ENCODE peak calls at places on chromosomes 12 and 14, in four cellular contexts. R is HepG2, F is HCT116, X is NT2/D1. J is an unnamed sample.

GRCh38 chr14:51394804-51395203 is 154.8 kb downstream of the TMX1 start:
- DNase-seq in R (no peak), F (no peak), X (no peak), J (no peak)

GRCh38 chr14:74859757-74860156 is 16.2 kb downstream of the PROX2 start:
- DNase-seq in R (no peak), F (no peak), X (no peak), J (no peak)

GRCh38 chr12:51269174-51270066 is 795 bp downstream of the SMAGP start:
- DNase-seq in R (peak), F (no peak), X (peak), J (peak)

GRCh38 chr12:68823711-68824110 is 15.7 kb downstream of the MDM2 start:
- DNase-seq in R (no peak), F (no peak), X (no peak), J (no peak)

GRCh38 chr14:79357307-79357706 is 854.0 kb downstream of the DIO2 start:
- DNase-seq in R (no peak), F (no peak), X (no peak), J (no peak)

GRCh38 chr12:122862872-122863701 is 27.8 kb downstream of the HIP1R start:
- DNase-seq in R (peak), F (no peak), X (no peak), J (peak)

GRCh38 chr12:111034148-111034910 is 114.0 kb upstream of the MYL2 start:
- DNase-seq in R (no peak), F (no peak), X (no peak), J (peak)

GRCh38 chr12:31456562-31456961 is 130.6 kb upstream of the SINHCAF start:
- DNase-seq in R (no peak), F (no peak), X (no peak), J (no peak)

GRCh38 chr14:54669759-54670630 is 103.1 kb downstream of the SAMD4A start:
- DNase-seq in R (no peak), F (no peak), X (no peak), J (no peak)

GRCh38 chr12:92029136-92029535 is 116.5 kb downstream of the BTG1 start:
- DNase-seq in R (no peak), F (no peak), X (no peak), J (no peak)

GRCh38 chr12:123907726-123908476 is 64.7 kb downstream of the CCDC92 start:
- DNase-seq in R (no peak), F (no peak), X (no peak), J (no peak)

GRCh38 chr12:15446798-15447197 is 124.5 kb downstream of the PTPRO start:
- DNase-seq in R (no peak), F (no peak), X (no peak), J (no peak)

GRCh38 chr12:10362828-10363664 is 26.8 kb downstream of the KLRK1 start:
- DNase-seq in R (no peak), F (no peak), X (no peak), J (no peak)

GRCh38 chr14:100386121-100386520 is 63.0 kb downstream of the SLC25A47 start:
- DNase-seq in R (no peak), F (no peak), X (no peak), J (no peak)

GRCh38 chr12:125110641-125111360 is 45.6 kb downstream of the AACS start:
- DNase-seq in R (no peak), F (no peak), X (no peak), J (no peak)

GRCh38 chr12:46831335-46832083 is 5.7 kb upstream of the SLC38A4 start:
- DNase-seq in R (no peak), F (no peak), X (no peak), J (peak)

GRCh38 chr14:101174522-101174838 is 271.0 kb upstream of the RTL1 start:
- DNase-seq in R (no peak), F (no peak), X (no peak), J (peak)

GRCh38 chr12:112180422-112180821 is 55.1 kb downstream of the TRAFD1 start:
- DNase-seq in R (no peak), F (no peak), X (no peak), J (no peak)

GRCh38 chr12:74689929-74690328 is 152.3 kb downstream of the ATXN7L3B start:
- DNase-seq in R (no peak), F (no peak), X (no peak), J (no peak)

GRCh38 chr14:24162083-24162482 is 1.0 kb downstream of the IRF9 start:
- DNase-seq in R (no peak), F (no peak), X (no peak), J (no peak)

GRCh38 chr14:100761481-100761880 is 34.8 kb downstream of the DLK1 start:
- DNase-seq in R (no peak), F (peak), X (no peak), J (no peak)

GRCh38 chr12:115999582-115999981 is 277.9 kb downstream of the MED13L start:
- DNase-seq in R (no peak), F (no peak), X (no peak), J (no peak)

GRCh38 chr14:102980409-102980810 is 57.9 kb downstream of the AMN start:
- DNase-seq in R (no peak), F (no peak), X (no peak), J (no peak)

GRCh38 chr14:101518611-101519048 is 42.7 kb upstream of the DIO3 start:
- DNase-seq in R (no peak), F (no peak), X (no peak), J (no peak)

GRCh38 chr14:25111061-25111601 is 61.2 kb upstream of the STXBP6 start:
- DNase-seq in R (peak), F (no peak), X (no peak), J (no peak)

GRCh38 chr14:52791204-52792096 is at the start of gene GNPNAT1:
- DNase-seq in R (peak), F (peak), X (peak), J (peak)

GRCh38 chr12:103093499-103094106 is 136.1 kb downstream of the ASCL1 start:
- DNase-seq in R (no peak), F (no peak), X (peak), J (no peak)

GRCh38 chr14:38127356-38127755 is 80.3 kb upstream of the SSTR1 start:
- DNase-seq in R (no peak), F (no peak), X (no peak), J (no peak)

GRCh38 chr12:57754411-57755193 is at the start of gene MARCHF9:
- DNase-seq in R (no peak), F (no peak), X (no peak), J (peak)

GRCh38 chr14:89728964-89729363 is 225.6 kb downstream of the EFCAB11 start:
- DNase-seq in R (no peak), F (no peak), X (no peak), J (no peak)

GRCh38 chr12:121613424-121613823 is 12.9 kb upstream of the ORAI1 start:
- DNase-seq in R (no peak), F (no peak), X (no peak), J (no peak)

GRCh38 chr12:104576980-104577925 is 120.5 kb downstream of the CHST11 start:
- DNase-seq in R (no peak), F (no peak), X (no peak), J (no peak)

GRCh38 chr12:62434504-62435336 is 31.9 kb upstream of the MON2 start:
- DNase-seq in R (no peak), F (no peak), X (no peak), J (peak)

GRCh38 chr14:24679248-24680085 is 45.5 kb upstream of the GZMB start:
- DNase-seq in R (no peak), F (no peak), X (no peak), J (no peak)

GRCh38 chr14:61471297-61471980 is 150.1 kb downstream of the PRKCH start:
- DNase-seq in R (no peak), F (no peak), X (no peak), J (peak)

GRCh38 chr14:61470261-61470953 is 149.0 kb downstream of the PRKCH start:
- DNase-seq in R (no peak), F (no peak), X (peak), J (peak)

GRCh38 chr14:61472801-61473376 is 151.5 kb downstream of the PRKCH start:
- DNase-seq in R (no peak), F (no peak), X (no peak), J (no peak)

GRCh38 chr14:61470954-61471279 is 149.5 kb downstream of the PRKCH start:
- DNase-seq in R (no peak), F (no peak), X (no peak), J (no peak)

DNA sequence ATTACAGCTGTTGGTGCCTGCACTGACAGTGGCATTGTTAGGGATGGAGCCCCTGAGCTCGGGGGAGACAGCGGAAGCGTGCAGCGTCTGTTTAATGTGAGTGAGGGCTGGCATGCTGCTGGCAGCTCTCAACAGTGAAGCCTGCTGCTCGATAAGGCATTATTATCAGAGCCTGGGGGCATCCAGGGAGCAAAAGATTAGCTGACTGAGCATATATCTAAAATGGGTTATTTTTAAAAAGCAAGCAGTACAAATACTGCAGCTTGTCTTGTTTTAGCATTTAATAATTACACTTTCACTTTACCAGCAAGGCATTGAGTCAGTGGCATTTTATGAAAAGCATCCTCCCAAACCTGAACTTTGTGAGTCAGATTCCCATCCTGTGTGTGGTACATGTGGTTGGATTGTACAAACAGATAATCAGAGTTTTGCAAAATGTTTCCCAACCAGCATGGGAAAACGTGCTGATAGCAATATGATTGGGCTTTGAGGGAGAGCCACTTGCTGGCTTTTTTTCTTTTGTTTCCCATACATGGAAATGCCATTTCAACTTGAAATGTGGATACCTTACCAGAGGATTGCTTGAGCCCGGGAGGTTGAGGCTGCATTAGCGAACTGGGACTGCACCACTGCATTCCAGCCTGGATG is 150.8 kb downstream of the PRKCH start:
- DNase-seq in R (peak), F (no peak), X (no peak), J (peak)
- TF ChIP-seq YY1 in R (no peak), F (no peak), X (no peak), J (no peak)

GRCh38 chr12:99039367-99040120 is 394.5 kb downstream of the APAF1 start:
- DNase-seq in R (no peak), F (no peak), X (no peak), J (no peak)
- TF ChIP-seq YY1 in R (no peak), F (no peak), X (no peak), J (no peak)

DNA sequence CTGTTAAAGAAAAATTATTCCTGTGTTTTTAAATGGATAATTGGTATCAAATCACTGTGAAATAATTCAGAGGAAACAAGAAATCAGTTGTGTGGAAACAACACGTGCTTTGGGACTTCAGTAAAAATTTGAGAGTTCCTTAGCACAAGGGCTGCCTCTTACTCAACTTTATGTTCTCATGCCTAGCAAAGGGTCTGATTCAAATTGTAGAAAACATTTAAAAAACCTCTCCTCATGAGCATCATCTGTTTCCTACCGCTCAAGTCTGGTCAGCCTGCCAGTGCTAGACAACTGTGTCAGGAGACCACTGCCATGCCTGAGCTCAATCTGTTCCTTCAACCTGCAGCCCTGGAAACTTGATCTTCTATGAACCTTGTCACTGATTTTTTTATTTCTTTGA is 361.5 kb upstream of the PDE3A start:
- DNase-seq in R (no peak), F (no peak), X (no peak), J (no peak)
- TF ChIP-seq YY1 in R (no peak), F (no peak), X (no peak), J (no peak)

GRCh38 chr14:93231129-93231979 is 24.3 kb downstream of the UBR7 start:
- DNase-seq in R (no peak), F (no peak), X (no peak), J (peak)
- TF ChIP-seq YY1 in R (no peak), F (no peak), X (no peak), J (no peak)